ENCODE peak calls at places on chromosomes 11 and 22, in ten cellular contexts. B, R, W, P, C, X, J, O, H and Q are unnamed samples.

GRCh38 chr22:31346733-31347250 is 646 bp upstream of the PATZ1 start:
- DNase-seq in B (peak; percentile 74), R (no peak), W (peak; percentile 33), P (peak; percentile 70), C (peak; percentile 31), X (no peak), J (peak; percentile 59), O (peak; percentile 72), H (no peak), Q (peak; percentile 67)

GRCh38 chr11:123409456-123409801 is 20.6 kb upstream of the GRAMD1B start:
- DNase-seq in B (no peak), R (no peak), W (no peak), P (no peak), C (no peak), X (no peak), J (no peak), O (no peak), H (no peak), Q (no peak)

GRCh38 chr11:3904228-3904627 is 48.8 kb downstream of the STIM1 start:
- DNase-seq in B (no peak), R (no peak), W (no peak), P (peak; percentile 46), C (no peak), X (no peak), J (no peak), O (no peak), H (no peak), Q (no peak)

GRCh38 chr11:65947133-65947532 is 1.9 kb downstream of the TSGA10IP start:
- DNase-seq in B (no peak), R (no peak), W (no peak), P (no peak), C (no peak), X (no peak), J (no peak), O (no peak), H (no peak), Q (no peak)

GRCh38 chr11:36249271-36249670 is 40.0 kb downstream of the COMMD9 start:
- DNase-seq in B (no peak), R (peak; percentile 55), W (peak; percentile 91), P (no peak), C (no peak), X (peak; percentile 97), J (no peak), O (no peak), H (no peak), Q (no peak)

GRCh38 chr22:46007848-46008261 is 30.9 kb upstream of the WNT7B start:
- DNase-seq in B (peak; percentile 96), R (peak; percentile 38), W (peak; percentile 87), P (no peak), C (no peak), X (peak; percentile 92), J (no peak), O (peak; percentile 75), H (peak; percentile 78), Q (no peak)

GRCh38 chr11:80822248-80822647 is 1381.4 kb upstream of the TENM4 start:
- DNase-seq in B (no peak), R (no peak), W (no peak), P (no peak), C (no peak), X (no peak), J (no peak), O (no peak), H (no peak), Q (no peak)

GRCh38 chr11:76654310-76654851 is 16.2 kb downstream of the LRRC32 start:
- DNase-seq in B (peak; percentile 91), R (no peak), W (peak; percentile 97), P (no peak), C (no peak), X (no peak), J (no peak), O (peak; percentile 48), H (no peak), Q (no peak)

GRCh38 chr11:128283445-128283844 is 303.9 kb downstream of the ETS1 start:
- DNase-seq in B (no peak), R (no peak), W (peak; percentile 59), P (no peak), C (no peak), X (no peak), J (no peak), O (no peak), H (no peak), Q (no peak)

GRCh38 chr11:2837096-2837601 is 48.4 kb downstream of the CDKN1C start:
- DNase-seq in B (peak; percentile 93), R (no peak), W (peak; percentile 11), P (peak; percentile 76), C (no peak), X (peak; percentile 10), J (peak; percentile 46), O (peak; percentile 63), H (no peak), Q (peak; percentile 94)
- TF ChIP-seq CTCF in B (peak; percentile 48), R (peak; percentile 17), W (peak; percentile 23), P (peak; percentile 22), C (no peak), X (peak; percentile 38), J (no peak), O (no peak), H (no peak), Q (peak; percentile 46)

DNA sequence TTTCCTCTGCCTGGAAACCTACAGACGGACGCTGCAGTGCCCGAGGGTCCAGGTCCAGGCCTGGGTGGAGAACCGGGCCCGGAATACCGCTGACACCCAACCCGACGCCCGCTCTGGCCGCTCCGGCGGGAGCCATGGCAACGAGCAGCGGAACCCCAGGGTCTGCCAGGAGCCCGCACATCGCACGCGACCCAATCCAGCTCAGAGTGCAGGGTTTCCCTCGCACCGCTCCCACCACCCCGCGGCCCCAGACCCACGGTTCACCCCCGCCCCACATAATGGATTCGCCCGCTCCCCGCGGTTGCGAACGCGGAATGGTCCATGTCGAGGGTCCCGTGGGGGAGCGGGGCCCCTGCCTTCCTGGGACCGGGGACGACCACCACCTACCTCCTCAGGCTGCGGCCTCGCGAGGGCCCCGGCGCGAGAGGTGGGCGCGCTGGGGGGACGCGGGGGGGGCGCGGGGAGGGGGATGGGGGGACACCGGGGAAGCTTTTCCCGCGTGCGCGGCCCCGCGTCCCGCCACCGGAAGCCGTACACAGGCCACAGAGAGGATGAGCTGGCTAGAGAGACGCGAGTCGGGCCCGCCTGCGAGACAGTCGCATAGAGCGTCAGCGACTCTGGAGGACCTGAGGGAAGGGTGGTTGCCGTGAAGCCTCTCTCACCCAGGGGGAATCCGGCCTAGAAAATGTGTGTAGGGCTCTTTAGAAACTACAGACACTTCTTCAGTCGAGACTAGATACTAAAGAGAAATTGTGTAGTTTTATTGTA is at the start of gene SSRP1:
- DNase-seq in B (peak; percentile 95), R (no peak), W (peak; percentile 83), P (peak; percentile 81), C (peak; percentile 76), X (peak; percentile 61), J (peak; percentile 69), O (peak; percentile 89), H (peak; percentile 53), Q (peak; percentile 82)
- TF ChIP-seq CTCF in B (no peak), R (no peak), W (no peak), P (no peak), C (no peak), X (peak; percentile 25), J (no peak), O (no peak), H (no peak), Q (no peak)

GRCh38 chr22:47169801-47170140 is 407.3 kb downstream of the TBC1D22A start:
- DNase-seq in B (no peak), R (no peak), W (no peak), P (no peak), C (no peak), X (no peak), J (no peak), O (no peak), H (no peak), Q (no peak)

GRCh38 chr22:47171441-47172221 is 409.2 kb downstream of the TBC1D22A start:
- DNase-seq in B (peak; percentile 56), R (no peak), W (no peak), P (no peak), C (no peak), X (no peak), J (no peak), O (peak; percentile 1), H (no peak), Q (no peak)

GRCh38 chr22:47167056-47167455 is 404.6 kb downstream of the TBC1D22A start:
- DNase-seq in B (peak; percentile 36), R (no peak), W (no peak), P (no peak), C (no peak), X (no peak), J (no peak), O (no peak), H (no peak), Q (no peak)

GRCh38 chr22:47168441-47168840 is 406.0 kb downstream of the TBC1D22A start:
- DNase-seq in B (peak; percentile 40), R (no peak), W (no peak), P (no peak), C (no peak), X (no peak), J (no peak), O (no peak), H (no peak), Q (no peak)

DNA sequence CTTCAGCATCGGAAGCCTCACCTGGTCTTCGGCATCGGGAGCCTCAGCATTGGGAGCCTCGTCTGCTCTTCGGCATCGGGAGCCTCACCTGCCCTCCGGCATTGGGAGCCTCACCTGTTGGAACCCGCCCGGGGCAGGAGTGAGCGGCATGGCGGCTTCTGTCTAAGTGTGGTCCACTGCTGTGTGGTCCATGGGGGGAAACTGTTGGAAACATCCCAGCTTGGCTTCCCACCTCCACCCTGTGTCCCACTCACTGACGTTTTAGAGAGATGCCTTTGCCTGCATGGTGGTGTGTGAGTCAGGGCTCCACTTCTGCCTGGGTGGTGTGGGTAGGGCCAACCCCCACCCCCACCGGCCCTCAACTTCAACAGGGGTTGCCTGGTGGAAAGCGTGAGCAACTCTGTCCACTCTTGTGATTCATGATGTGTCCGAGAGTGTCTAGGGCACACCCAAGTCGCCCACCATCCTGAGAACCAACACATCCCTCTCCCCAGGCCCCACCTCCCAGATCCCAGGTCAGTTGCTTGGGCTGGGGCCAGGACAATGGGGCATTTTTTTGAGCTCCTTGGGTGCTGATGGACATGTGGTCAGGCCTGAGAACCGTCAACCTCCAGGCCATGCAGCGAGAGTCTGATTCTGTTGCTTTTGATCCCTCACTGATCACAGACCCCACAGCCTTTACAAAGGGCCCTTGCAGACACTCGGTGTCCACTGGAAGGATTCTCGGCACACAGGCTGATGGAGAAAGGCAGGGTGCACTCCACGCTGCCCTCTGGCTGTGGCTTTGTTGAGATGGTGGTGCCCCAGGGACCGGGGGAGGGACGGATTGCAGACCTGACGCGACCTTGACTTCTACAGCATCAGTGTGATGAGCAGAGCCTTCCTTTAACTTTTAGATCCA is 406.7 kb downstream of the TBC1D22A start:
- DNase-seq in B (peak; percentile 46), R (no peak), W (peak; percentile 8), P (peak; percentile 17), C (no peak), X (no peak), J (no peak), O (peak; percentile 12), H (no peak), Q (no peak)
- TF ChIP-seq CTCF in B (no peak), R (peak; percentile 53), W (peak; percentile 44), P (no peak), C (no peak), X (peak; percentile 11), J (no peak), O (no peak), H (no peak), Q (peak; percentile 9)

GRCh38 chr11:60485987-60486386 is 6.6 kb upstream of the MS4A12 start:
- DNase-seq in B (no peak), R (no peak), W (no peak), P (peak; percentile 67), C (no peak), X (no peak), J (peak; percentile 31), O (peak; percentile 61), H (no peak), Q (peak; percentile 19)

GRCh38 chr11:60477035-60477445 is 15.5 kb upstream of the MS4A12 start:
- DNase-seq in B (no peak), R (no peak), W (no peak), P (no peak), C (no peak), X (no peak), J (no peak), O (peak; percentile 32), H (no peak), Q (no peak)

GRCh38 chr11:60482361-60482760 is 10.2 kb upstream of the MS4A12 start:
- DNase-seq in B (no peak), R (no peak), W (no peak), P (no peak), C (no peak), X (no peak), J (no peak), O (peak; percentile 22), H (no peak), Q (no peak)
- TF ChIP-seq CTCF in B (no peak), R (no peak), W (no peak), P (no peak), C (no peak), X (no peak), J (no peak), O (no peak), H (no peak), Q (no peak)